ENCODE peak calls at places on chromosomes 1 and 21, in eight cellular contexts. One of them, this sample, is unnamed.
A peak's percentile ranks its signal among the peaks of the same experiment; 100 is the strongest.

GRCh38 chr21:31780944-31781343 is 49.0 kb upstream of the SCAF4 start:
- DNase-seq in uterus: no peak
- DNase-seq in A549: no peak
- DNase-seq in transverse colon: no peak
- DNase-seq in mucosa of descending colon: no peak
- DNase-seq in HCT116: peak; percentile 47
- DNase-seq in pancreas: no peak
- DNase-seq in adrenal gland: no peak
- DNase-seq in this sample: no peak

GRCh38 chr1:97192872-97193572 is 471.4 kb downstream of the PTBP2 start:
- DNase-seq in uterus: no peak
- DNase-seq in A549: peak; percentile 5
- DNase-seq in transverse colon: no peak
- DNase-seq in mucosa of descending colon: no peak
- DNase-seq in HCT116: peak; percentile 42
- DNase-seq in pancreas: peak; percentile 34
- DNase-seq in adrenal gland: no peak
- DNase-seq in this sample: no peak

GRCh38 chr1:211639500-211640361 is 35.7 kb downstream of the NEK2 start:
- DNase-seq in uterus: no peak
- DNase-seq in A549: no peak
- DNase-seq in transverse colon: no peak
- DNase-seq in mucosa of descending colon: no peak
- DNase-seq in HCT116: no peak
- DNase-seq in pancreas: no peak
- DNase-seq in adrenal gland: no peak
- DNase-seq in this sample: no peak

GRCh38 chr21:27636671-27637070 is 669.8 kb upstream of the ADAMTS5 start:
- DNase-seq in uterus: no peak
- DNase-seq in A549: no peak
- DNase-seq in transverse colon: no peak
- DNase-seq in mucosa of descending colon: no peak
- DNase-seq in HCT116: no peak
- DNase-seq in pancreas: no peak
- DNase-seq in adrenal gland: no peak
- DNase-seq in this sample: no peak

GRCh38 chr1:173113015-173113741 is 62.4 kb upstream of the TNFSF18 start:
- DNase-seq in uterus: no peak
- DNase-seq in A549: no peak
- DNase-seq in transverse colon: no peak
- DNase-seq in mucosa of descending colon: no peak
- DNase-seq in HCT116: peak; percentile 34
- DNase-seq in pancreas: no peak
- DNase-seq in adrenal gland: no peak
- DNase-seq in this sample: no peak

GRCh38 chr1:8880068-8880676 is 1.7 kb upstream of the ENO1 start:
- DNase-seq in uterus: peak; percentile 75
- DNase-seq in A549: peak; percentile 83
- DNase-seq in transverse colon: peak; percentile 48
- DNase-seq in mucosa of descending colon: peak; percentile 55
- DNase-seq in HCT116: no peak
- DNase-seq in pancreas: no peak
- DNase-seq in adrenal gland: no peak
- DNase-seq in this sample: peak; percentile 88

GRCh38 chr1:2982615-2983318 is 38.5 kb upstream of the ACTRT2 start:
- DNase-seq in uterus: no peak
- DNase-seq in A549: no peak
- DNase-seq in transverse colon: no peak
- DNase-seq in mucosa of descending colon: peak; percentile 7
- DNase-seq in HCT116: no peak
- DNase-seq in pancreas: no peak
- DNase-seq in adrenal gland: no peak
- DNase-seq in this sample: no peak

GRCh38 chr1:7587726-7588456 is 183.2 kb upstream of the VAMP3 start:
- DNase-seq in uterus: no peak
- DNase-seq in A549: no peak
- DNase-seq in transverse colon: no peak
- DNase-seq in mucosa of descending colon: no peak
- DNase-seq in HCT116: no peak
- DNase-seq in pancreas: no peak
- DNase-seq in adrenal gland: no peak
- DNase-seq in this sample: no peak

GRCh38 chr1:227357229-227358078 is 39.2 kb upstream of the CDC42BPA start:
- DNase-seq in uterus: peak; percentile 36
- DNase-seq in A549: peak; percentile 87
- DNase-seq in transverse colon: peak; percentile 69
- DNase-seq in mucosa of descending colon: peak; percentile 55
- DNase-seq in HCT116: peak; percentile 68
- DNase-seq in pancreas: peak; percentile 43
- DNase-seq in adrenal gland: peak; percentile 76
- DNase-seq in this sample: peak; percentile 86

GRCh38 chr1:33081554-33082305 is 777 bp downstream of the AZIN2 start:
- DNase-seq in uterus: peak; percentile 30
- DNase-seq in A549: no peak
- DNase-seq in transverse colon: peak; percentile 26
- DNase-seq in mucosa of descending colon: peak; percentile 52
- DNase-seq in HCT116: no peak
- DNase-seq in pancreas: no peak
- DNase-seq in adrenal gland: no peak
- DNase-seq in this sample: no peak

GRCh38 chr1:234978397-234979291 is 150.0 kb downstream of the TOMM20 start:
- DNase-seq in uterus: peak; percentile 58
- DNase-seq in A549: no peak
- DNase-seq in transverse colon: peak; percentile 79
- DNase-seq in mucosa of descending colon: peak; percentile 77
- DNase-seq in HCT116: peak; percentile 63
- DNase-seq in pancreas: no peak
- DNase-seq in adrenal gland: peak; percentile 73
- DNase-seq in this sample: peak; percentile 79

GRCh38 chr1:19974822-19975416 is 4.5 kb downstream of the PLA2G2A start:
- DNase-seq in uterus: peak; percentile 23
- DNase-seq in A549: peak; percentile 55
- DNase-seq in transverse colon: peak; percentile 61
- DNase-seq in mucosa of descending colon: peak; percentile 68
- DNase-seq in HCT116: peak; percentile 60
- DNase-seq in pancreas: peak; percentile 62
- DNase-seq in adrenal gland: peak; percentile 57
- DNase-seq in this sample: peak; percentile 78

GRCh38 chr1:223775711-223776074 is 63.4 kb downstream of the CAPN2 start:
- DNase-seq in uterus: no peak
- DNase-seq in A549: no peak
- DNase-seq in transverse colon: no peak
- DNase-seq in mucosa of descending colon: no peak
- DNase-seq in HCT116: no peak
- DNase-seq in pancreas: no peak
- DNase-seq in adrenal gland: no peak
- DNase-seq in this sample: peak; percentile 16

GRCh38 chr1:167695756-167696561 is 25.8 kb upstream of the MPZL1 start:
- DNase-seq in uterus: no peak
- DNase-seq in A549: no peak
- DNase-seq in transverse colon: no peak
- DNase-seq in mucosa of descending colon: no peak
- DNase-seq in HCT116: no peak
- DNase-seq in pancreas: no peak
- DNase-seq in adrenal gland: no peak
- DNase-seq in this sample: no peak

GRCh38 chr21:14864211-14865021 is 200.4 kb downstream of the NRIP1 start:
- DNase-seq in uterus: peak; percentile 54
- DNase-seq in A549: peak; percentile 21
- DNase-seq in transverse colon: peak; percentile 81
- DNase-seq in mucosa of descending colon: peak; percentile 84
- DNase-seq in HCT116: no peak
- DNase-seq in pancreas: peak; percentile 66
- DNase-seq in adrenal gland: peak; percentile 74
- DNase-seq in this sample: peak; percentile 76

GRCh38 chr1:180562582-180562981 is 3.8 kb downstream of the OVAAL start:
- DNase-seq in uterus: no peak
- DNase-seq in A549: no peak
- DNase-seq in transverse colon: no peak
- DNase-seq in mucosa of descending colon: no peak
- DNase-seq in HCT116: no peak
- DNase-seq in pancreas: no peak
- DNase-seq in adrenal gland: no peak
- DNase-seq in this sample: no peak

GRCh38 chr1:243475966-243476365 is 220.1 kb downstream of the SDCCAG8 start:
- DNase-seq in uterus: no peak
- DNase-seq in A549: no peak
- DNase-seq in transverse colon: no peak
- DNase-seq in mucosa of descending colon: no peak
- DNase-seq in HCT116: no peak
- DNase-seq in pancreas: no peak
- DNase-seq in adrenal gland: no peak
- DNase-seq in this sample: no peak

GRCh38 chr1:181251001-181251712 is 162.7 kb downstream of the IER5 start:
- DNase-seq in uterus: no peak
- DNase-seq in A549: peak; percentile 13
- DNase-seq in transverse colon: no peak
- DNase-seq in mucosa of descending colon: no peak
- DNase-seq in HCT116: peak; percentile 67
- DNase-seq in pancreas: peak; percentile 32
- DNase-seq in adrenal gland: peak; percentile 35
- DNase-seq in this sample: no peak

GRCh38 chr1:108746382-108747127 is at the start of gene STXBP3:
- DNase-seq in uterus: peak; percentile 99
- DNase-seq in A549: peak; percentile 73
- DNase-seq in transverse colon: peak; percentile 100
- DNase-seq in mucosa of descending colon: peak; percentile 100
- DNase-seq in HCT116: peak; percentile 96
- DNase-seq in pancreas: peak; percentile 99
- DNase-seq in adrenal gland: peak; percentile 99
- DNase-seq in this sample: peak; percentile 99

GRCh38 chr1:200211157-200211556 is 183.6 kb downstream of the NR5A2 start:
- DNase-seq in uterus: no peak
- DNase-seq in A549: no peak
- DNase-seq in transverse colon: no peak
- DNase-seq in mucosa of descending colon: no peak
- DNase-seq in HCT116: no peak
- DNase-seq in pancreas: no peak
- DNase-seq in adrenal gland: no peak
- DNase-seq in this sample: no peak

GRCh38 chr1:182905321-182905720 is 47.6 kb downstream of the SHCBP1L start:
- DNase-seq in uterus: no peak
- DNase-seq in A549: no peak
- DNase-seq in transverse colon: no peak
- DNase-seq in mucosa of descending colon: no peak
- DNase-seq in HCT116: no peak
- DNase-seq in pancreas: no peak
- DNase-seq in adrenal gland: no peak
- DNase-seq in this sample: no peak

DNA sequence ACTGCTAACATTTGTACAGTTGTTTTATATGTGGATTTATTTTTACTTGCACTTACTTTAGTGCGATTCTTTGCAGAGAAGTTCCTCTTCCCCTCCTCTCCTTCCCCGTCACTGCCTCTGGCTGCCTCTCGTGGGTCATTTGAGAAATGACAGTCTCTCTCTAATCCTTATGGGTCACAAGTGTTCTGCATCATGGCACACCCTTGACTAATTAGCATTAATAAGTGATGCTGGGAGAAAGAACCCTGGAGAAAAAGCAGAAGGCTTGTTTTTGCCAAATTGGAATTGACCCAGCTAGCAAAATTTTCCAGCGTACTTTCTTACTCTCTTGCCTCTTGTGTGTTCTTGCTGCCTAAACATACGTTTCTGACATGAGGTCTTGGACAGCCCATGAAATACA is 301.2 kb downstream of the DUSP10 start:
- DNase-seq in uterus: no peak
- DNase-seq in A549: no peak
- DNase-seq in transverse colon: no peak
- DNase-seq in mucosa of descending colon: no peak
- DNase-seq in HCT116: peak; percentile 22
- DNase-seq in pancreas: no peak
- DNase-seq in adrenal gland: no peak
- DNase-seq in this sample: no peak
- TF ChIP-seq CTCF in uterus: no peak
- TF ChIP-seq CTCF in A549: no peak
- TF ChIP-seq CTCF in transverse colon: no peak
- TF ChIP-seq CTCF in mucosa of descending colon: no peak
- TF ChIP-seq CTCF in HCT116: peak; percentile 28
- TF ChIP-seq CTCF in pancreas: no peak
- TF ChIP-seq CTCF in adrenal gland: no peak
- TF ChIP-seq CTCF in this sample: no peak

DNA sequence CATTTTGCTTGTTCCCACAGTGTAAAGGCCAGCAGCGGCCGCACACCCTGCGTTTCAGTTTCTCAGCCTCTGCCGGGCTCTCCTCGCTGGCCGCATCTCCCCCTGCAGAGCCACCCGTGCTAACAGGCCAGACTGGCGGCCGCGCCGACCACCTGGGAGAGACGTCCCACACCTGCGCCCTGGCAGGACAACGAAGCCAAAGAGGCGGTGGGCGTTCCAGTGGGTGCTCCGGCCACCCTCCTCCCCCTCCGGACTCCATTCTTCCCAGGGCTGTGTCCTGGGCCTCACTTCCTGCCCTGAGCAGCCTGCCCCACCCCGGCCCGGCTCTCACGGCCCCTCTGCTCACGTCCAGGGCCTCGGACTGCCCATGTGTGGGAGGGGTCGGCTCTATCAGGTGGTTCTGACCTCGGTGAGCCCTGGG is 31.9 kb upstream of the SLC19A1 start:
- DNase-seq in uterus: peak; percentile 10
- DNase-seq in A549: no peak
- DNase-seq in transverse colon: no peak
- DNase-seq in mucosa of descending colon: no peak
- DNase-seq in HCT116: no peak
- DNase-seq in pancreas: no peak
- DNase-seq in adrenal gland: no peak
- DNase-seq in this sample: no peak
- H3K4me1 ChIP-seq in uterus: no peaks in the 10 kb centered on the region
- H3K4me1 ChIP-seq in A549: no peaks in the 10 kb centered on the region
- H3K4me1 ChIP-seq in transverse colon: peaks cover 10% of the 10 kb centered on the region
- H3K4me1 ChIP-seq in mucosa of descending colon: no peaks in the 10 kb centered on the region
- H3K4me1 ChIP-seq in HCT116: no peaks in the 10 kb centered on the region
- H3K4me1 ChIP-seq in pancreas: no peaks in the 10 kb centered on the region
- H3K4me1 ChIP-seq in adrenal gland: peaks cover 8% of the 10 kb centered on the region
- H3K4me1 ChIP-seq in this sample: no peaks in the 10 kb centered on the region

GRCh38 chr1:56189946-56190920 is 389.1 kb downstream of the PLPP3 start:
- DNase-seq in uterus: no peak
- DNase-seq in A549: no peak
- DNase-seq in transverse colon: no peak
- DNase-seq in mucosa of descending colon: no peak
- DNase-seq in HCT116: peak; percentile 6
- DNase-seq in pancreas: no peak
- DNase-seq in adrenal gland: no peak
- DNase-seq in this sample: no peak
- TF ChIP-seq CTCF in uterus: no peak
- TF ChIP-seq CTCF in A549: peak; percentile 16
- TF ChIP-seq CTCF in transverse colon: no peak
- TF ChIP-seq CTCF in mucosa of descending colon: no peak
- TF ChIP-seq CTCF in HCT116: peak; percentile 60
- TF ChIP-seq CTCF in pancreas: no peak
- TF ChIP-seq CTCF in adrenal gland: peak; percentile 22
- TF ChIP-seq CTCF in this sample: peak; percentile 25

DNA sequence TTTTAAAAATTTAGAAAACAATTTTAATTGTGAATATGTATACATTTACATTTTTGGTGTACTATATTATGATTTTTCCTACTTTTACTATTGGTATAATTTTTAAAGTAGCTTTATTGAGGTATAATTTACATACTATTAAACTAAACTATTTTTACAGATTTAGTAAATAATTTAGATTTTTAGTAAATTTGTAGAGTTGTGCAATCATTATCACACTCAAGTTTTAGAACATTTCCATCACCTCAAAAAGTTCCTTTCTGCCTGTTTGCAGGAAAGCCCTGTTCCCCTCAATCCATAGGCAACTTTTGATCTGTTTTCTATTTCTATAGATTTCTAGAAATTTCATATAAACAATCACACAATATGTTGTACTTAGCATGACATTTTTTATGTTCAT is 8.2 kb downstream of the PHTF1 start:
- DNase-seq in uterus: no peak
- DNase-seq in A549: no peak
- DNase-seq in transverse colon: no peak
- DNase-seq in mucosa of descending colon: no peak
- DNase-seq in HCT116: no peak
- DNase-seq in pancreas: no peak
- DNase-seq in adrenal gland: no peak
- DNase-seq in this sample: no peak
- H3K4me1 ChIP-seq in uterus: no peaks in the 10 kb centered on the region
- H3K4me1 ChIP-seq in A549: no peaks in the 10 kb centered on the region
- H3K4me1 ChIP-seq in transverse colon: no peaks in the 10 kb centered on the region
- H3K4me1 ChIP-seq in mucosa of descending colon: no peaks in the 10 kb centered on the region
- H3K4me1 ChIP-seq in HCT116: no peaks in the 10 kb centered on the region
- H3K4me1 ChIP-seq in pancreas: no peaks in the 10 kb centered on the region
- H3K4me1 ChIP-seq in adrenal gland: no peaks in the 10 kb centered on the region
- H3K4me1 ChIP-seq in this sample: no peaks in the 10 kb centered on the region